ENCODE peak calls at places on chromosome 10, in eight cellular contexts. W is brain microvascular endothelial cell; I is neural progenitor cell; H is HepG2; Y is SK-N-SH; A is LNCaP clone FGC; L is HCT116; N is CD8-positive, alpha-beta T cell. B is an unnamed sample.

GRCh38 chr10:34739915-34740314 is 75.2 kb downstream of the PARD3 start:
- DNase-seq in W (peak), I (peak), H (no peak), Y (no peak), A (no peak), L (no peak), N (no peak), B (no peak)

GRCh38 chr10:103659674-103660363 is 166.3 kb downstream of the NEURL1 start:
- DNase-seq in W (peak), I (peak), H (peak), Y (no peak), A (peak), L (no peak), N (peak), B (no peak)

GRCh38 chr10:11724938-11725776 is 17.0 kb upstream of the ECHDC3 start:
- DNase-seq in W (peak), I (peak), H (peak), Y (peak), A (peak), L (peak), N (no peak), B (no peak)

GRCh38 chr10:102043456-102043855 is 12.5 kb downstream of the ARMH3 start:
- DNase-seq in W (no peak), I (no peak), H (no peak), Y (no peak), A (no peak), L (no peak), N (no peak), B (no peak)

GRCh38 chr10:128875030-128875744 is 591.9 kb upstream of the MGMT start:
- DNase-seq in W (no peak), I (no peak), H (no peak), Y (no peak), A (no peak), L (no peak), N (no peak), B (no peak)

GRCh38 chr10:128029731-128030369 is 96.4 kb downstream of the MKI67 start:
- DNase-seq in W (no peak), I (no peak), H (no peak), Y (no peak), A (no peak), L (no peak), N (no peak), B (no peak)

GRCh38 chr10:88278912-88279311 is 304.2 kb downstream of the RNLS start:
- DNase-seq in W (peak), I (no peak), H (no peak), Y (no peak), A (no peak), L (no peak), N (no peak), B (no peak)

GRCh38 chr10:97497572-97498075 is 598 bp downstream of the MMS19 start:
- DNase-seq in W (peak), I (peak), H (peak), Y (peak), A (peak), L (peak), N (peak), B (peak)

GRCh38 chr10:62610649-62611229 is 193.8 kb upstream of the ADO start:
- DNase-seq in W (peak), I (peak), H (peak), Y (peak), A (no peak), L (peak), N (peak), B (no peak)

GRCh38 chr10:2081501-2081900 is 344.2 kb upstream of the ADARB2 start:
- DNase-seq in W (no peak), I (peak), H (no peak), Y (no peak), A (no peak), L (no peak), N (no peak), B (no peak)

GRCh38 chr10:113129117-113129516 is 179.1 kb downstream of the TCF7L2 start:
- DNase-seq in W (no peak), I (peak), H (no peak), Y (no peak), A (no peak), L (no peak), N (no peak), B (no peak)

GRCh38 chr10:103800110-103800509 is 55.3 kb downstream of the SH3PXD2A start:
- DNase-seq in W (no peak), I (no peak), H (no peak), Y (no peak), A (no peak), L (no peak), N (no peak), B (no peak)

GRCh38 chr10:22612316-22612715 is 102.1 kb downstream of the PIP4K2A start:
- DNase-seq in W (no peak), I (no peak), H (no peak), Y (no peak), A (no peak), L (no peak), N (no peak), B (no peak)

GRCh38 chr10:6037422-6037821 is 24.7 kb downstream of the IL2RA start:
- DNase-seq in W (no peak), I (no peak), H (no peak), Y (no peak), A (no peak), L (no peak), N (no peak), B (no peak)
- TF ChIP-seq CTCF in W (no peak), I (no peak), H (no peak), Y (no peak), A (no peak), L (no peak), N (no peak), B (no peak)

DNA sequence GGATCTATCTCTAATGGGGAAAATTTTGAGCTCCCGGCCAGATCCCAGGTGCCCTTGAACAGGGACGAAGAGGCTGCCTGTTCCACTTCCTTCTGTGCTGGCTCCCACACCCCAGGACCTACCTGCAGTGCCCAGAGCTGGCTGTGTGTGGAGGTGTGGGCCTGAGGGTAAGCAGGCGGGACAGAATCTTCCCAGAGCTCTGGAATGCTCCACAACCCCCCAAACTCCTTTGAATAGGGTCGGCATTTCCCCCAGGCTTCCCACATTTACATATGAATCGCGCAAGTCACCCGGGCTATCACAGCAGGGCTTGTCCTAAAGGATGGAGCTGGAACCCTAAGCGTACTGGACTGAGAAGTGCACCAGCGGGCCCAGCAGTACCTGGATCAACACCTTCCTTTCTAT is 95.9 kb downstream of the DNMBP start:
- DNase-seq in W (no peak), I (peak), H (no peak), Y (no peak), A (no peak), L (no peak), N (no peak), B (peak)
- TF ChIP-seq CTCF in W (no peak), I (peak), H (no peak), Y (no peak), A (no peak), L (no peak), N (no peak), B (peak)

DNA sequence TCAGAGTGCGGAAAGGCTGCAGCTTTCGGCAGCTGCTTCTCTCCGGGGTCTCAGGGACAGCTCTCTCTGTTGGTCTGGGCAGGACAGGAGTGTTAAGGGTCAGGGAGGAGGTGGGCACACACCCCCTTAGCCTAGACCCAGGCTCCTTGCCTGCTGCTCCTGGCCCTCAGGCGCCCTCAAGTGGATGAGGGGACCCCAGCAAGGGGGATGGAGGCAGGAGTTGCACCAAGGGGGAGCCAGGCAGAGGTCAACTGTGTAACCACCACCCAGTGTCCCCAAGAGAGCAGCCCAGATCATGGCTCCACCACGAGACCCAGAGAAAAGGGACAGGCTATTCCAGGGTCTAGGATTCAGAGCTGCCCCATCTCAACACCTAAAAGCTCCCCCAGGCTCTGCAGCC is 26.9 kb downstream of the SPOCK2 start:
- DNase-seq in W (no peak), I (peak), H (no peak), Y (peak), A (no peak), L (no peak), N (no peak), B (no peak)
- TF ChIP-seq CTCF in W (peak), I (peak), H (peak), Y (no peak), A (peak), L (peak), N (no peak), B (peak)

GRCh38 chr10:133308431-133309110 is at the start of the genes TUBGCP2 and ZNF511:
- DNase-seq in W (peak), I (peak), H (peak), Y (peak), A (no peak), L (no peak), N (peak), B (peak)
- TF ChIP-seq CTCF in W (peak), I (no peak), H (peak), Y (no peak), A (no peak), L (no peak), N (no peak), B (no peak)

GRCh38 chr10:17675638-17676037 is 31.7 kb downstream of the STAM start:
- DNase-seq in W (no peak), I (peak), H (no peak), Y (no peak), A (no peak), L (no peak), N (no peak), B (no peak)
- TF ChIP-seq CTCF in W (no peak), I (no peak), H (no peak), Y (peak), A (no peak), L (no peak), N (no peak), B (no peak)

DNA sequence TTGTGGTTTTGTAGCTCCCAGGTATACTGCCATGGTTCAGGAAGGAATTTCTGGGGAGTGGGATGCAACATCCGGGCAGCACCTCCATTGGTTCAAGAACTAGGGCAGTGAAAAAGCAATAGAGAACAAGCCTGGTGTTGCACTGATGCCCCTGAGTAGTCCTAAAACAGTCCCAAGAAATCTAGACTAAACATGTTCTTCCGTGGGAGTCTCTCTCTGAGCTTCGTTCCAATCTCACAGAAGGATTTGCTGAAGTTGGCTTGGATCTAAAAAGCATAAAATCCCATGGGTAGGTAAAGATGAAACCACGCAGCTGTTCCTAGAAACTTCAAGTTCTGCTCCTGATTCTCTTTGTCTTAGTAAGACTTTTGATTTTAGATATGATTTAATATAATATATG is 154.5 kb downstream of the PLXDC2 start:
- DNase-seq in W (no peak), I (no peak), H (no peak), Y (no peak), A (no peak), L (no peak), N (no peak), B (no peak)
- TF ChIP-seq CTCF in W (no peak), I (no peak), H (no peak), Y (no peak), A (no peak), L (no peak), N (no peak), B (no peak)

DNA sequence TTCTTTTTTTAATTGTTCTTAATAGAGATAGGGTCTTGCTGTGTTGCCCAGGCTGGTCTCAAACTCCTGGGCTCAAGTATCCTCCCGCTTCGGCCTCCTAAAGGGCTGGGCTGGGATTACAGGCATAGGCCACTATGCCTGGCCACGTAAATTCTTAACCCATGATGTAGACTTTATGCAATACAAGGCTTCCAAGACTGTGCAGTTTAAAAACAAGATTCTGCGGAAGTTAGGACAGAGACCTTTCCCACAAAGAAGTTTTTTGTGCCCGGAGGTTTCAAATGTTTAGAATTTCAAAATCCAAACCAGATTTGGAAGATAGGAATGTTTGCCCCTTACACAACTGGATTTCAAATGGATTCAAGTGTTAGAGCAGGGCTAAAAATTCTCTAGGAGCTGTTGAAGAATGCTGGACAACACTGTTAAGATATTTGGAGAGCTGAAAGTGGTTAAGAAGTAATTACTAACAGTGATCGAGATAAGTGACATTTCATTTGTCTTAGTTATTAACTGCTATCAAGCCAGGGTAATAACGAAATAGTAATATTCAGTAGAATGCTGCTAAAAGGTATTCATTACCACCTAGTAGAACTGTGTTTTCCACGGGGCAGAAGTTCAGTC is 7.4 kb downstream of the APBB1IP start:
- DNase-seq in W (no peak), I (no peak), H (no peak), Y (no peak), A (no peak), L (no peak), N (no peak), B (no peak)
- TF ChIP-seq CTCF in W (peak), I (no peak), H (no peak), Y (no peak), A (no peak), L (no peak), N (no peak), B (peak)

DNA sequence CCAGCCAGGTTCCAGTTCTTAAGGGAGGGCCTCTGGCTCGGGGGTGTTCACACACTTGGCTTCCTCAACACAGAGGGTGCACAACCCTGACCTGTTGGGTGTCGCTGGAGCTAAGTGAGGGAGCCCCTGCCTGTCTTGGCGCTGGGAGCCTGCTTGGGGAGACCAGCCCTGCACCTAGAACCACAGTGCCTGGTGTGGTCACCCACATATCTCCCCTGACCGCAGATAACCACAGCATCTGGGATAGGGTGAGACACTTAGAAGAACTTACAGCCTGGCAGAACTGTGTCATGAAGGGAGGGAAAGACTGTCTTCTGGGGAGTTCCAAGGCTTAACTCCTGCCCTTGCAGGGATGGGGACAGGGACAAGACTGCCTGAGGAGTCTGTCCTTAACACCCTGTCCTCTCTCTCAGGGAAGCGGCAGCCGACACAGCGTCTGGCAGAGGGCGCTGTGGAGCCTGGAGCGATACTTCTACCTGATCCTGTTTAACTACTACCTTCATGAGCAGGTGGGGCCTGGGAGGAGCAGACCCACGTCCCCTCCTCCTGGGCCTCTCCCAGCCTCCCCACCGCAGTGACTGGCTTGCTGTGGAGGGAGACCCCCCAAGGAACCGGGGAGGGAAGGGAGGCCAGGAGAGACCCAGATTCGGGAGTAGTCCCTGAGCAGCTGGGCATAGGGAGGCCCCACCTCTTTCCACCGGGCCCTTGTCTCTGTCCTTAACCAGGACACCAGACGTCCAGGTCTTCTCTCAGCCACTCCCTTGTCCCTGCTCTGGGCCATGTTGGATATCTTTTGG is 59.0 kb downstream of the PALD1 start:
- DNase-seq in W (no peak), I (peak), H (peak), Y (no peak), A (no peak), L (no peak), N (no peak), B (no peak)
- TF ChIP-seq CTCF in W (peak), I (peak), H (peak), Y (peak), A (peak), L (peak), N (no peak), B (peak)

DNA sequence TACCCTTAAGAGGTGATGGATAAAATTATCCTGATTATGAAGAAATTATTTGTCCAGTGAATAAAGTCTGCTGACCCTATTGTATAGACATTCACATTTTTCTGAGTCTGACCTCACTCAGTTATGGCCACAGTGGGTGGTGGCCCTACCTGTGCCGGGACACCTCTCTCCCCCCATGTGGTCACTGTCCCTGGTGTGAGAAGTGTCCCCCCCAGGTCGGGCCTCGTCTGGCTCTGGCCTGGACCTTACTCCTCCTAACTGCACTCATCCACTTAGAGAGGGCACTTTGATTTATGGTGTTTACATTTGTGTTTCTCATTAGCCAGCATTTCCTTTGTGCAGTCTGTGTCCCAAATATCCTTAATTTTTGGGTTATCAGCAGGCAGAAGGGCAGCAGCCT is 59.6 kb upstream of the ZNF32 start:
- DNase-seq in W (no peak), I (no peak), H (no peak), Y (no peak), A (no peak), L (no peak), N (no peak), B (no peak)
- TF ChIP-seq CTCF in W (no peak), I (no peak), H (no peak), Y (no peak), A (no peak), L (no peak), N (no peak), B (no peak)

B was measured in type B pancreatic cell.